ENCODE peak calls at places on chromosomes 13 and 19, in five cellular contexts. N is stimulated activated CD8-positive, alpha-beta memory T cell treated with anti-CD3 and anti-CD28 coated beads, Interleukin-2, amount 100 ng/mL, for 48 hours; R is dorsolateral prefrontal cortex; T is mammary epithelial cell; D is T-helper 1 cell. V is an unnamed sample.

GRCh38 chr19:55179570-55180484 is at the start of gene SYT5:
- DNase-seq in D (peak), T (peak), R (no peak), N (peak), V (no peak)

GRCh38 chr19:37867831-37868230 is 38.6 kb downstream of the WDR87 start:
- DNase-seq in D (no peak), N (no peak), R (no peak), T (peak), V (peak)

GRCh38 chr13:41645313-41645712 is 188.0 kb downstream of the RGCC start:
- DNase-seq in D (no peak), N (no peak), T (peak), R (no peak), V (peak)

GRCh38 chr13:90414691-90415596 is 932.5 kb upstream of the MIR17HG start:
- DNase-seq in N (no peak), D (no peak), R (no peak), T (peak), V (peak)

GRCh38 chr13:49353908-49354307 is 90.0 kb downstream of the CAB39L start:
- DNase-seq in T (no peak), N (no peak), R (no peak), D (no peak), V (peak)

GRCh38 chr19:38385804-38386257 is 2.0 kb downstream of the GGN start:
- DNase-seq in D (no peak), T (no peak), N (no peak), R (no peak), V (no peak)

GRCh38 chr13:71869274-71869673 is 2.3 kb upstream of the DACH1 start:
- DNase-seq in T (no peak), R (no peak), D (no peak), N (no peak), V (no peak)

GRCh38 chr13:105598551-105598950 is 936.9 kb downstream of the EFNB2 start:
- DNase-seq in R (no peak), D (no peak), N (no peak), T (peak), V (peak)

GRCh38 chr19:6238643-6239281 is 41.0 kb downstream of the MLLT1 start:
- DNase-seq in R (no peak), T (peak), D (no peak), N (no peak), V (peak)

GRCh38 chr13:44974056-44974798 is 15.0 kb downstream of the NUFIP1 start:
- DNase-seq in R (no peak), N (no peak), T (peak), D (no peak), V (peak)

GRCh38 chr13:111407381-111408131 is 87.1 kb downstream of the TEX29 start:
- DNase-seq in D (no peak), N (no peak), R (no peak), T (no peak), V (no peak)